ENCODE peak calls at places on chromosomes 2 and 18, in five cellular contexts. D is Caco-2; M is HTR-8/SVneo; W is Calu3; F is activated T-cell treated with anti-CD3 and anti-CD28 coated beads, Interleukin-2, amount 50 U/mL, for 72 hours. N is an unnamed sample.

GRCh38 chr2:85758361-85759256 is 4.8 kb downstream of the ATOH8 start:
- DNase-seq in D (no peak), M (no peak), W (no peak), F (no peak), N (no peak)

GRCh38 chr2:158921599-158922408 is 46.6 kb upstream of the TANC1 start:
- DNase-seq in D (no peak), M (no peak), W (no peak), F (no peak), N (no peak)

GRCh38 chr2:241598061-241598460 is 38.9 kb downstream of the THAP4 start:
- DNase-seq in D (no peak), M (no peak), W (no peak), F (no peak), N (no peak)

GRCh38 chr2:241892299-241893137 is 23.0 kb downstream of the RTP5 start:
- DNase-seq in D (no peak), M (no peak), W (no peak), F (no peak), N (peak)

GRCh38 chr2:106158871-106159270 is 35.2 kb downstream of the UXS1 start:
- DNase-seq in D (no peak), M (no peak), W (no peak), F (no peak), N (no peak)

GRCh38 chr2:66433945-66434678 is 813 bp upstream of the MEIS1 start:
- DNase-seq in D (peak), M (no peak), W (peak), F (no peak), N (peak)

GRCh38 chr2:149006883-149007543 is 31.5 kb upstream of the LYPD6B start:
- DNase-seq in D (no peak), M (no peak), W (no peak), F (no peak), N (no peak)

GRCh38 chr2:74845217-74845751 is 11.4 kb downstream of the HK2 start:
- DNase-seq in D (peak), M (peak), W (peak), F (peak), N (peak)

GRCh38 chr2:102049756-102050443 is 58.1 kb downstream of the IL1R2 start:
- DNase-seq in D (no peak), M (no peak), W (no peak), F (no peak), N (no peak)

GRCh38 chr2:72689579-72690170 is 136.2 kb downstream of the EXOC6B start:
- DNase-seq in D (no peak), M (no peak), W (no peak), F (no peak), N (peak)

GRCh38 chr2:110931648-110932047 is 189.1 kb upstream of the BCL2L11 start:
- DNase-seq in D (no peak), M (no peak), W (no peak), F (no peak), N (peak)

GRCh38 chr18:33231474-33232317 is 208.8 kb downstream of the CCDC178 start:
- DNase-seq in D (peak), M (peak), W (peak), F (peak), N (peak)

GRCh38 chr2:234950730-234951385 is 959 bp upstream of the SH3BP4 start:
- DNase-seq in D (no peak), M (no peak), W (no peak), F (no peak), N (no peak)

GRCh38 chr2:160928854-160929301 is 231.3 kb upstream of the TANK start:
- DNase-seq in D (no peak), M (no peak), W (no peak), F (no peak), N (peak)

GRCh38 chr18:43422483-43422882 is 145.2 kb upstream of the SYT4 start:
- DNase-seq in D (no peak), M (no peak), W (no peak), F (no peak), N (no peak)

GRCh38 chr18:22346968-22347611 is 70.6 kb downstream of the CTAGE1 start:
- DNase-seq in D (peak), M (no peak), W (peak), F (no peak), N (no peak)

N was measured in HFFc6.